ENCODE peak calls at places on chromosomes 2 and 18, in four cellular contexts. H, G, K and D are unnamed samples. For H3K4me1, the result is how much of the 10 kb centered on the place peaks cover.

GRCh38 chr2:219247678-219248642 is 2.7 kb downstream of the STK16 start:
- DNase-seq in H (no peak), G (no peak), K (peak), D (no peak)

GRCh38 chr2:172361360-172361759 is 66.0 kb upstream of the ITGA6 start:
- DNase-seq in H (no peak), G (no peak), K (no peak), D (no peak)

GRCh38 chr2:28507806-28508764 is 12.2 kb downstream of the PLB1 start:
- DNase-seq in H (peak), G (no peak), K (peak), D (no peak)

GRCh38 chr2:42929985-42930581 is 137.7 kb upstream of the HAAO start:
- DNase-seq in H (peak), G (no peak), K (no peak), D (no peak)

GRCh38 chr2:239120664-239121063 is 272.8 kb downstream of the TWIST2 start:
- DNase-seq in H (no peak), G (no peak), K (no peak), D (no peak)

GRCh38 chr2:85753525-85754312 is at the start of gene ATOH8:
- DNase-seq in H (peak), G (no peak), K (peak), D (peak)

GRCh38 chr2:139080244-139080643 is 300.1 kb upstream of the NXPH2 start:
- DNase-seq in H (no peak), G (no peak), K (no peak), D (no peak)

GRCh38 chr2:118791511-118791910 is 55.9 kb downstream of the EN1 start:
- DNase-seq in H (no peak), G (no peak), K (no peak), D (no peak)

GRCh38 chr2:205323929-205324328 is 358.4 kb upstream of the NRP2 start:
- DNase-seq in H (no peak), G (no peak), K (no peak), D (no peak)

GRCh38 chr2:126946323-126947089 is 47.8 kb downstream of the TEX51 start:
- DNase-seq in H (no peak), G (no peak), K (no peak), D (peak)

GRCh38 chr2:104873689-104874054 is 19.8 kb downstream of the POU3F3 start:
- DNase-seq in H (no peak), G (no peak), K (no peak), D (no peak)

GRCh38 chr2:52336951-52337350 is 1305.0 kb upstream of the NRXN1 start:
- DNase-seq in H (no peak), G (no peak), K (no peak), D (no peak)

GRCh38 chr2:143572421-143572820 is 443.2 kb downstream of the ARHGAP15 start:
- DNase-seq in H (no peak), G (no peak), K (no peak), D (no peak)

GRCh38 chr18:62904396-62905285 is 189.3 kb downstream of the PHLPP1 start:
- DNase-seq in H (peak), G (no peak), K (no peak), D (no peak)

GRCh38 chr2:45000921-45001628 is 8.2 kb downstream of the SIX2 start:
- DNase-seq in H (no peak), G (no peak), K (no peak), D (no peak)

GRCh38 chr2:148876589-148877402 is 1.8 kb downstream of the KIF5C start:
- DNase-seq in H (peak), G (no peak), K (peak), D (peak)

GRCh38 chr18:79680891-79681339 is 1.3 kb downstream of the CTDP1 start:
- DNase-seq in H (no peak), G (no peak), K (no peak), D (no peak)
- TF ChIP-seq FOXM1 in H (no peak), G (no peak), K (no peak), D (no peak)

GRCh38 chr18:9927392-9928063 is 13.7 kb downstream of the VAPA start:
- DNase-seq in H (no peak), G (no peak), K (no peak), D (no peak)

GRCh38 chr18:9925795-9926194 is 12.0 kb downstream of the VAPA start:
- DNase-seq in H (no peak), G (no peak), K (no peak), D (no peak)

GRCh38 chr18:9925369-9925768 is 11.6 kb downstream of the VAPA start:
- DNase-seq in H (no peak), G (no peak), K (no peak), D (no peak)

GRCh38 chr18:9926223-9926894 is 12.5 kb downstream of the VAPA start:
- DNase-seq in H (no peak), G (no peak), K (peak), D (no peak)

DNA sequence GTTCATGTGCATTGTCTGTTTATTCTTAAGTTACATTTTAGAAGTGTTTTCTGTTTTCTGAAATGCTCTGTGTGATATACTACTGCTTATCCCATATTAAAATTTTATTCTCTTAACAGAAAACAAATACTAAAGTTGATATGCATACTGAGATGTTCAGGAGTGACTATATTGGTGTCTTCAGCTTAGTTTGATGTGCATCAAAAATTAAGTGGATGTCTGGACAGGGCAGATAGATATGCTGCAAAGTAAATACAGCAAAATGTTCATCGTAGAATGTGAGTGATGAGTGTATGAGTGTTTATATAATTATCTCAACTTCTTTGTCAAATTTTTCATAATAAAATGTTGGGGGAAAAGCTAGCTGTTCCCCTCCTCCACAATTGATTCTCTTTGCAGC is 13.2 kb downstream of the VAPA start:
- DNase-seq in H (no peak), G (no peak), K (no peak), D (no peak)
- H3K4me1 ChIP-seq in H (half or more), G (under half), K (half or more), D (under half)

DNA sequence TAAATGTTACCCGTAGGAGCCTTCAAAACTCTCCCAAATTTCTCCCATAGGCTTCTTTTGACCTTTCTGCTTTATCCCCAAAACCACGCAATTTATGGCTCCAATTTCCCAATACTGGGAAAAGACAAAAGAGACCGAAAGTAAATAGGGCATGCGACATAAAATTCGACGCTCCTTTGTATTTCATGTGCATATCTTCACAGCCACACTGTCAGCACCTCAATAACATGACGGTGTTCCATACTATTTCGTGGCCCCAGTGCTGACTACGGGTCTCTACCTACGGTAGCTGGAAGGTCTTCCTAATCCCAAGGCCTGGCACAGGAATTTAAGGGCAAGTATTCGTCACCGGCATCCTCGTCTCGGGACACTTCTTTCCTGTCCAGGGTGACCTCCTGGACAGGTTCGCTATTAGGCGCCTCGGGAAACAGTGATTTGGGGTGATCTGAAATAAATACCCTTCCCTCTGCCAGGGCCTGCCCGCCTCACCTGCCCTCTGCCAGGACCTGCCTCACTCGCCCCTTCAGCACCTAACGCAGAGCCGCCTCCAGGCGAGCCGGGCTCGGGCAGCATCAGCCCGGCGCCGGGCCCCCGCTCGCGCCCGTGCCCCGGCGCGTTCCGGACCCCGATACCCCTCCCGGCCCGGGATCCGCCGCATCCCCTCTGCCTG is 742 bp downstream of the DTNB start:
- DNase-seq in H (peak), G (no peak), K (no peak), D (no peak)
- TF ChIP-seq FOXM1 in H (no peak), G (no peak), K (no peak), D (no peak)

GRCh38 chr18:76446746-76447267 is 48.2 kb downstream of the ZNF516 start:
- DNase-seq in H (no peak), G (no peak), K (no peak), D (no peak)

GRCh38 chr18:76448262-76449109 is 46.6 kb downstream of the ZNF516 start:
- DNase-seq in H (no peak), G (no peak), K (no peak), D (no peak)

GRCh38 chr18:76446321-76446720 is 48.7 kb downstream of the ZNF516 start:
- DNase-seq in H (no peak), G (no peak), K (no peak), D (no peak)

GRCh38 chr18:76445741-76446232 is 49.3 kb downstream of the ZNF516 start:
- DNase-seq in H (no peak), G (no peak), K (no peak), D (peak)

GRCh38 chr18:76447268-76447890 is 47.7 kb downstream of the ZNF516 start:
- DNase-seq in H (no peak), G (no peak), K (no peak), D (no peak)
- H3K4me1 ChIP-seq in H (under half), G (under half), K (under half), D (half or more)

DNA sequence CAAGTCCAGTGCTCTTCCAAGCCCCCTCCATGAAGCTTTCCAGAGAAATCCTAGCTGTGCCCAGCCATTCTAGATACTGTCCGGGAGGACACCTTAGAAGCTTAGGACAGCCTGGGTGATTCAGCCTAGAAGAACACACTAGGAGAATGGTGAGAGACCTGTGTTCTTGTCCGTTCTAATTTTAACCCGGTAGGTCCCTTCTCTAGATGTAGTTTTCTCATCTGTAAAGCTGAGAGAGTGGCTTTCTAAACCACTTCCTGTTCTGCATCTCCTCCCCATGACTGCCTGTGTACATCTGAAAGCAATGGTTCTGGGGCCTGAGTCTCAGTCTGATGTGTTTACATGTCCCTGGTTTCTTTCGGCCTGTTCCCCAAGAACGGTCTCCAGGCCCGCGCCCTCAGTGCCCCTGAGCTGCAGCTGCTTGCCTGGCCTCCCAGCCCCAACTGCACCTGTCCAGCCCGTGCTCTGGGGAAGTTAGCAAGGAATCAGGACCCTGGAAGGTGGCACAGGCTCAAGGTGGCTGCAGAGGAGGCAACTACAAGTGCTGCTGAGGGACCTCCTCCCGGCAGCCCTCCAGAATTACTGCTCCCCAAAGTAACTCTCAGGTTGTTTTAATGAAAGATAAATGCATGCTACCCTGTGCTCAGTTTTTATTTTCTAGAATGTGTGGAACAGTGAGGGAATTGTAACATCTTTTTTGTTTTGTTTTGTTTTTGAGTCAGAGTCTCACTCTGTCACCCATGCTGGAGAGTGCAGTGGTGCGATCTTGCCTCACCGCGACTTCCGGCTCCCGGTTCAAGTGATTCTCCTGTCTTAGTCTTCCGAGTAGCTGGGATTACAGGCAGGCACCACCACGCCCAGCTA is 105.9 kb downstream of the LBH start:
- DNase-seq in H (no peak), G (peak), K (no peak), D (no peak)
- TF ChIP-seq FOXM1 in H (no peak), G (peak), K (no peak), D (no peak)

DNA sequence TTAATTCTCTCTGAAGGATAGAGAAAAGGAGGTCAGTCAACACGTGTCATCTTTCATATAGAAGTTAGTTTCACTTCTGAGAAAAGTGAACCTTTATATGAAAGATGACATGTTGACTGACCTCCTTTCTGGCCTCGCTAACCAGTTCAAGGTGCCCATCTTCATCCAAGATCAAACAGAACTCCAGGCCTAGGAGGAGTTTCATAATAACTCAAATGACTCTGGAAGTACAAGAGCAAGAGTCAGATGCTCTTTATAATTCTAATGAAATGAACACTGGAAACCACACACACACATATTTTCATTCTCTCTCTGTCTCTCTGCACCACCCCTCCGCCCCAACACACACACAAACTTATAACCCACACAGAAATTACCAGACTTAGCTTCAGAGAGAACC is 16.3 kb downstream of the ANKRD44 start:
- DNase-seq in H (no peak), G (no peak), K (no peak), D (no peak)
- H3K4me1 ChIP-seq in H (under half), G (half or more), K (under half), D (under half)

DNA sequence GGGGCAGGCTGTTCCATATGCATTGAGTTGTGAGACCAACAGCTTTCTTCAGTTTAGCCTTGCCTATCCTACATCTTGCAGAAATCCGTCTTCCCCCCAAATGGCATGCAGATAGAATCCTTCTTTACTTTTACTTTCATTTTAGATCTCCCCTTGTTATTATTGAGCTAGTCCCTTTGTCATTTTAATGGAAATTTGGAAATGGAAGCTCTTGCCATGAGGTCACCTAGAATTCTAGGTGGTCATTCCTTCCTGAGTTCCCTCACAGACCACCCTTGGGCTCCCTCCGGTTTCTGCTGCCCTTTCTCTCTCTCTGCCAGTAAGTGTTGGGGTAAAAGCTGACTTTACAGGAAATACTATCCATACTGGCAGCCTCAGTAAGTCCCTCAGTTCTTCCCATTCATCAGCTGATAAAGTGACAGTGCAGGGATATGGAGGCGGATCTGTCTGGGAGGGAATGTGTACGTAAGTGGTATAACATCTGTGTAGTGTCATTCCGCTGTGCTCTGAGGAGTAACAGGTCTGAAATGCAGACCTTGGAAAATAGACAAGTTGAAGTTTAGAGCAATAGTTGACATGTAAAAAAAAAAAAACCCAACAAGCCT is 30.3 kb downstream of the ARHGAP25 start:
- DNase-seq in H (no peak), G (no peak), K (no peak), D (no peak)
- TF ChIP-seq FOXM1 in H (no peak), G (no peak), K (no peak), D (no peak)

GRCh38 chr18:69484699-69485396 is 84.2 kb downstream of the DOK6 start:
- DNase-seq in H (peak), G (no peak), K (no peak), D (no peak)

GRCh38 chr18:69483574-69483973 is 82.9 kb downstream of the DOK6 start:
- DNase-seq in H (no peak), G (no peak), K (no peak), D (no peak)

DNA sequence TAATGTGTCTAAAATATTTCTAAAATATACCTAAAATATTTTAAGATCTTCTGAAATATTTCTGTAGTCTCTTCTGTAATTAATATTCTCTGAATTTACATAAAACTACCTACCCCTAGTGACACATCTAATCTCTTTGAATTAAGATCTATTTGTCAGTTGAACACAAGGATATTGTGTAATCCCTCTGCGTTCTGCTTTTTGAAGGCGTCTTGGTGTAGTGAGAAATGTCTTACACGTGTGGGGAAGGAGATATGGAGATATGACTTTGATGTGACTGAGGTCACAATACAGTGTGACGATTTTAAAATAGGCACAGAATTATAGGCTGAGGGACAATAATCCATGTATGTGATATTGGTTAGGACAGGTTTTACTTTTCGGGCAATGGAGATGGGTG is 79.8 kb downstream of the DOK6 start:
- DNase-seq in H (no peak), G (no peak), K (no peak), D (no peak)
- H3K4me1 ChIP-seq in H (under half), G (under half), K (under half), D (under half)

GRCh38 chr2:12486205-12487118 is 230.3 kb upstream of the TRIB2 start:
- DNase-seq in H (peak), G (no peak), K (no peak), D (no peak)
- TF ChIP-seq FOXM1 in H (no peak), G (no peak), K (no peak), D (no peak)